ENCODE peak calls at places on chromosomes 1 and 21, in four cellular contexts. P is glutamatergic neuron; M is activated CD8-positive, alpha-beta memory T cell treated with anti-CD3 and anti-CD28 coated beads for 4 hours; J is neural progenitor cell. C is an unnamed sample.

GRCh38 chr1:98355656-98356384 is 305.7 kb upstream of the SNX7 start:
- DNase-seq in P (no peak), M (no peak), J (no peak), C (no peak)

GRCh38 chr21:27464643-27465042 is 497.8 kb upstream of the ADAMTS5 start:
- DNase-seq in P (no peak), M (no peak), J (no peak), C (no peak)

GRCh38 chr1:67735220-67735619 is 50.2 kb downstream of the GADD45A start:
- DNase-seq in P (no peak), J (no peak), M (no peak), C (no peak)

GRCh38 chr1:100352267-100353072 is at the start of gene CDC14A:
- DNase-seq in M (peak), J (peak), P (peak), C (peak)

GRCh38 chr1:153816283-153816904 is 41.2 kb downstream of the SLC27A3 start:
- DNase-seq in P (no peak), M (no peak), J (no peak), C (no peak)

GRCh38 chr1:116514708-116515525 is 55.9 kb downstream of the CD58 start:
- DNase-seq in M (peak), J (no peak), P (no peak), C (no peak)

GRCh38 chr1:209335090-209335692 is 248.3 kb upstream of the CAMK1G start:
- DNase-seq in J (peak), M (no peak), P (peak), C (no peak)

GRCh38 chr1:23442751-23443150 is 18.2 kb upstream of the TCEA3 start:
- DNase-seq in J (no peak), M (no peak), P (no peak), C (no peak)

GRCh38 chr1:87091425-87091824 is 177.0 kb downstream of the HS2ST1 start:
- DNase-seq in J (no peak), M (no peak), P (no peak), C (no peak)

GRCh38 chr1:13825033-13825432 is 125.0 kb downstream of the PRDM2 start:
- DNase-seq in P (no peak), M (no peak), J (no peak), C (no peak)

GRCh38 chr1:67280696-67281095 is 27.0 kb upstream of the IL12RB2 start:
- DNase-seq in J (no peak), M (no peak), P (no peak), C (no peak)

GRCh38 chr21:46116189-46116845 is 18.4 kb downstream of the COL6A2 start:
- DNase-seq in P (peak), J (no peak), M (no peak), C (no peak)

C was measured in HS-27A.